ENCODE peak calls at places on chromosomes 3 and 15, in eight cellular contexts. S is A549; D is activated naive CD8-positive, alpha-beta T cell treated with anti-CD3 and anti-CD28 coated beads, Interleukin-2, amount 50 U/mL, for 16 hours; V is left ventricle myocardium superior; L is activated CD4-positive, alpha-beta T cell treated with anti-CD3 and anti-CD28 coated beads for 4 hours; I is Right ventricle myocardium superior; T is epithelial cell of esophagus; K is NCI-H146. P is an unnamed sample.

GRCh38 chr3:195204360-195205166 is 66.4 kb downstream of the XXYLT1 start:
- DNase-seq in S (no peak), D (no peak), V (no peak), L (no peak), I (no peak), T (no peak), K (no peak), P (no peak)

GRCh38 chr15:96273317-96274086 is 57.0 kb upstream of the NR2F2 start:
- DNase-seq in S (peak; percentile 52), D (no peak), V (no peak), L (no peak), I (no peak), T (peak; percentile 100), K (no peak), P (no peak)

GRCh38 chr3:185582871-185583270 is 3.2 kb upstream of the SENP2 start:
- DNase-seq in S (no peak), D (no peak), V (no peak), L (no peak), I (no peak), T (no peak), K (no peak), P (no peak)

GRCh38 chr15:66842710-66843441 is 140.8 kb downstream of the SMAD6 start:
- DNase-seq in S (peak; percentile 81), D (no peak), V (peak; percentile 88), L (no peak), I (peak; percentile 90), T (peak; percentile 55), K (peak; percentile 20), P (no peak)

GRCh38 chr15:75229191-75230015 is 27.7 kb downstream of the C15orf39 start:
- DNase-seq in S (no peak), D (no peak), V (no peak), L (no peak), I (no peak), T (no peak), K (no peak), P (no peak)

GRCh38 chr3:12222765-12223485 is 64.2 kb upstream of the TIMP4 start:
- DNase-seq in S (no peak), D (no peak), V (no peak), L (no peak), I (no peak), T (peak; percentile 71), K (no peak), P (no peak)

GRCh38 chr15:52514482-52514881 is 14.2 kb downstream of the MYO5A start:
- DNase-seq in S (no peak), D (no peak), V (no peak), L (no peak), I (no peak), T (peak; percentile 83), K (no peak), P (no peak)

GRCh38 chr3:119608591-119608990 is 10.9 kb downstream of the PLA1A start:
- DNase-seq in S (no peak), D (no peak), V (no peak), L (no peak), I (no peak), T (no peak), K (no peak), P (no peak)

GRCh38 chr15:77144492-77145070 is 73.7 kb upstream of the TSPAN3 start:
- DNase-seq in S (no peak), D (no peak), V (no peak), L (no peak), I (no peak), T (peak; percentile 13), K (no peak), P (no peak)

GRCh38 chr3:48891606-48892005 is 7.1 kb downstream of the SLC25A20 start:
- DNase-seq in S (no peak), D (no peak), V (no peak), L (no peak), I (no peak), T (no peak), K (no peak), P (no peak)

GRCh38 chr15:33910741-33911140 is 57.6 kb upstream of the CHRM5 start:
- DNase-seq in S (no peak), D (no peak), V (no peak), L (no peak), I (no peak), T (peak; percentile 40), K (no peak), P (no peak)

GRCh38 chr15:81087121-81087520 is 46.9 kb upstream of the CFAP161 start:
- DNase-seq in S (no peak), D (no peak), V (no peak), L (no peak), I (no peak), T (no peak), K (no peak), P (no peak)

GRCh38 chr3:159174715-159175390 is 373.0 kb downstream of the MFSD1 start:
- DNase-seq in S (no peak), D (no peak), V (no peak), L (no peak), I (no peak), T (peak; percentile 83), K (no peak), P (no peak)

GRCh38 chr3:9902372-9903237 is at the start of gene IL17RE:
- DNase-seq in S (no peak), D (no peak), V (no peak), L (no peak), I (no peak), T (peak; percentile 60), K (peak; percentile 60), P (no peak)

GRCh38 chr15:63093486-63094205 is 28.0 kb upstream of the LACTB start:
- DNase-seq in S (peak; percentile 81), D (peak; percentile 41), V (peak; percentile 80), L (peak; percentile 62), I (peak; percentile 81), T (peak; percentile 81), K (peak; percentile 67), P (peak; percentile 89)

GRCh38 chr15:49035825-49036224 is 10.4 kb downstream of the SECISBP2L start:
- DNase-seq in S (no peak), D (no peak), V (no peak), L (no peak), I (no peak), T (no peak), K (no peak), P (no peak)

GRCh38 chr15:77712438-77712837 is 79.7 kb upstream of the LINGO1 start:
- DNase-seq in S (no peak), D (no peak), V (no peak), L (no peak), I (no peak), T (no peak), K (no peak), P (no peak)

GRCh38 chr15:36571301-36571700 is 8.1 kb upstream of the CDIN1 start:
- DNase-seq in S (no peak), D (no peak), V (no peak), L (no peak), I (no peak), T (no peak), K (no peak), P (no peak)

GRCh38 chr3:119310052-119310451 is 15.9 kb downstream of the ARHGAP31 start:
- DNase-seq in S (no peak), D (no peak), V (no peak), L (no peak), I (no peak), T (peak; percentile 32), K (no peak), P (no peak)

GRCh38 chr3:40996827-40997710 is 202.2 kb upstream of the CTNNB1 start:
- DNase-seq in S (no peak), D (no peak), V (no peak), L (no peak), I (no peak), T (no peak), K (no peak), P (no peak)

GRCh38 chr3:146152841-146153240 is 8.1 kb downstream of the PLOD2 start:
- DNase-seq in S (no peak), D (no peak), V (peak; percentile 31), L (no peak), I (no peak), T (no peak), K (no peak), P (no peak)

GRCh38 chr3:56190906-56191305 is 277.4 kb downstream of the ERC2 start:
- DNase-seq in S (no peak), D (no peak), V (no peak), L (no peak), I (no peak), T (no peak), K (no peak), P (no peak)

GRCh38 chr15:59461521-59461920 is 23.5 kb downstream of the FAM81A start:
- DNase-seq in S (no peak), D (no peak), V (no peak), L (no peak), I (no peak), T (no peak), K (no peak), P (no peak)

GRCh38 chr3:2944628-2945027 is 165.5 kb downstream of the IL5RA start:
- DNase-seq in S (no peak), D (no peak), V (no peak), L (no peak), I (no peak), T (no peak), K (no peak), P (no peak)

GRCh38 chr3:64805248-64805647 is 117.4 kb upstream of the ADAMTS9 start:
- DNase-seq in S (no peak), D (no peak), V (no peak), L (no peak), I (no peak), T (no peak), K (no peak), P (no peak)